ENCODE peak calls at places on chromosomes 6 and 20, in five cellular contexts. W is K562, R is A549, Y is GM12878, V is HepG2. Z is an unnamed sample.
A peak's percentile ranks its signal among the peaks of the same experiment; 100 is the strongest.

GRCh38 chr6:161161889-161162624 is 111.8 kb downstream of the AGPAT4 start:
- DNase-seq in W (no peak), R (no peak), Y (no peak), V (no peak), Z (no peak)

GRCh38 chr6:112141707-112142106 is 54.3 kb downstream of the FAM229B start:
- DNase-seq in Y (no peak), V (no peak), W (no peak), R (no peak), Z (no peak)

GRCh38 chr20:42179768-42180167 is 561.6 kb upstream of the CHD6 start:
- DNase-seq in W (peak; percentile 37), R (peak; percentile 8), V (no peak), Y (no peak), Z (peak; percentile 58)

GRCh38 chr6:148538251-148539190 is 195.9 kb downstream of the SASH1 start:
- DNase-seq in R (no peak), V (no peak), W (no peak), Y (no peak), Z (no peak)

GRCh38 chr6:122869437-122870024 is 80.5 kb downstream of the SMPDL3A start:
- DNase-seq in Y (no peak), W (peak; percentile 38), R (peak; percentile 57), V (peak; percentile 53), Z (peak; percentile 59)

GRCh38 chr6:80280258-80281010 is 174.0 kb downstream of the BCKDHB start:
- DNase-seq in Y (no peak), R (no peak), V (no peak), W (peak; percentile 55), Z (peak; percentile 6)

GRCh38 chr6:8180327-8181161 is 78.2 kb upstream of the EEF1E1 start:
- DNase-seq in W (no peak), R (no peak), V (no peak), Y (no peak), Z (peak; percentile 8)

GRCh38 chr20:60652615-60653014 is 599.4 kb upstream of the CDH4 start:
- DNase-seq in W (no peak), Y (no peak), R (no peak), V (no peak), Z (peak; percentile 89)

GRCh38 chr6:34144581-34145160 is 1.2 kb downstream of the GRM4 start:
- DNase-seq in R (no peak), V (no peak), Y (no peak), W (no peak), Z (no peak)

GRCh38 chr6:34146801-34147592 is 1.1 kb upstream of the GRM4 start:
- DNase-seq in Y (no peak), R (no peak), W (no peak), V (no peak), Z (no peak)

GRCh38 chr6:34146021-34146782 is at the start of gene GRM4:
- DNase-seq in R (no peak), Y (no peak), W (no peak), V (no peak), Z (peak; percentile 41)

GRCh38 chr6:34143884-34144580 is 1.9 kb downstream of the GRM4 start:
- DNase-seq in R (peak; percentile 58), W (peak; percentile 75), Y (no peak), V (peak; percentile 24), Z (peak; percentile 73)

GRCh38 chr6:34145161-34146020 is 496 bp downstream of the GRM4 start:
- DNase-seq in R (peak; percentile 37), V (no peak), W (peak; percentile 21), Y (no peak), Z (no peak)
- H3K4me3 ChIP-seq in R (peak overlapping the region; percentile 48), V (peak overlapping the region; percentile 49), W (no peak overlapping the region), Y (no peak overlapping the region), Z (no peak overlapping the region)

GRCh38 chr6:119879731-119880130 is 530.2 kb upstream of the MAN1A1 start:
- DNase-seq in V (no peak), W (no peak), Y (no peak), R (no peak), Z (no peak)

GRCh38 chr6:119881416-119881815 is 531.9 kb upstream of the MAN1A1 start:
- DNase-seq in R (no peak), V (no peak), Y (no peak), W (no peak), Z (no peak)

DNA sequence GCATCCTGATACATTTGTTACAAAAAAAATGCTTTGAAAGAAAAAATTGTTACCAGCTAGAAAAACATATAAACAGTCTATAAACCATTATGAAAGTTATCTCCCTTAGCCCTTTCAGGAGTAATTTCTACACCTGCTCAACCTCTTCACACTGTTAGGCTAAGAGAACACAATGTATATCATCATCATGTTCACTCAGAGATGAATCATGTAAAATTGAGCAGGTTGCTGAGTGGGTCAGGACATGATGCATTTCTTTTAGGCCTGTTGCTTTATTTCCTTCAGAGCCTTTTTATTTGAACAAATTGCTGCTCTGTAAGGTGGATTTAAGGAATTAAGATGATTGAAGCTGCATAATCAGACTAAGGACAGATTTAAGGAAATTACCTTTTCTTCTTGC is 531.3 kb upstream of the MAN1A1 start:
- DNase-seq in R (no peak), Y (no peak), V (no peak), W (no peak), Z (no peak)
- TF ChIP-seq MYC in R (no peak), Y (no peak), V (no peak), W (no peak), Z (no peak)

GRCh38 chr6:7169296-7169721 is 61.5 kb downstream of the RREB1 start:
- DNase-seq in W (no peak), R (no peak), Y (no peak), V (no peak), Z (peak; percentile 49)
- H3K4me3 ChIP-seq in W (no peak overlapping the region), R (no peak overlapping the region), Y (no peak overlapping the region), V (no peak overlapping the region), Z (no peak overlapping the region)

GRCh38 chr6:2072450-2072849 is 173.0 kb downstream of the GMDS start:
- DNase-seq in W (no peak), V (no peak), Y (no peak), R (no peak), Z (no peak)
- TF ChIP-seq MYC in W (no peak), V (no peak), Y (no peak), R (no peak), Z (no peak)

GRCh38 chr20:50642288-50642803 is 49.0 kb downstream of the RIPOR3 start:
- DNase-seq in R (peak; percentile 80), W (peak; percentile 50), Y (no peak), V (no peak), Z (peak; percentile 63)
- H3K4me3 ChIP-seq in R (no peak overlapping the region), W (no peak overlapping the region), Y (no peak overlapping the region), V (no peak overlapping the region), Z (no peak overlapping the region)

DNA sequence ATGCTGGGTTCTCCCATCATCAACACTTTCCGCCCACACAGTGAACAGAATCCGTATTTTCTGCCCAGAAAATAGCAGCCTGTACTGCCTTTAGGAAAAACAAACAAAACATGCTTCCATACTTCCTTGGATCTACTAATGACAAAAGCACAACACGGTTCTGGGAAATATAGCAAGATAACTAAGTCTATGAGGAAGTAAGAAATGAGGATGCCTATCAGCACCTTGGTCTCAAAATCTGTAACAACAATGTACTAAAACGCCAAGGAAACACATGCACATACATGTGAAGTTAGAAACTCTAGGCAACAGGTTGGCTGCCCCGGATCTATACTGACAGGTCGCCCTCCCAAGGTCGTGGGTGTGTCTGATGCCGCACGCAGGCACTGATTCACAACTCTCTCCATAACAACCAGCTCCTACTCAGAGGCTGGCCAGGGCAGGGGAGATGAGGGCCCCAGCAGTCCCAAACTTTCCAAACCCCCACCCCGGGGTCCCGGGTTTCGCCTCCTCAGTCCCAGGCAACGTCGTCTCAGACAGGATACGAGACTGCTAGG is 710 bp downstream of the BTBD9 start:
- DNase-seq in R (peak; percentile 31), V (peak; percentile 37), Y (no peak), W (peak; percentile 33), Z (peak; percentile 40)
- TF ChIP-seq MYC in R (no peak), V (no peak), Y (no peak), W (no peak), Z (no peak)

DNA sequence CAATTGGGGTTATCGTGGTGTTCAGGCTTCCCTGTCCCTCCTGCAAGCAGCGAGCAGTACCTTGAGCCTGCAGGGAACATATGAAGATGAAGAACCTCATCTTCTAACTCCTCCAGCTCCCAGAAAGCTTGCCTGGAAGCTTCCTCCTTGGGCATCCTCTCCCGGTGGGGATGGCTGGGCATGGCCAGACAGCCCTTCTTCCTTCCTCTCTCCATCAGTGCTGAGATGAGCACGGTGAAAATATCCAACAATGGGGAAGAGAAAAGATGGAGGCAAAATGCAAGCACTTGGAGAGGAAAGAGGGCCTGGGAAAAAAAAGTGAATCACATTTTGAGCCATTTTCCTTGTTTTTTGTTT is 107.7 kb upstream of the FOXA2 start:
- DNase-seq in R (no peak), V (no peak), Y (no peak), W (no peak), Z (no peak)
- H3K4me3 ChIP-seq in R (no peak overlapping the region), V (peak overlapping the region; percentile 58), Y (no peak overlapping the region), W (no peak overlapping the region), Z (no peak overlapping the region)

GRCh38 chr6:88403486-88403885 is 237.3 kb upstream of the CNR1 start:
- DNase-seq in Y (no peak), R (no peak), W (peak; percentile 13), V (no peak), Z (no peak)
- TF ChIP-seq MYC in Y (no peak), R (no peak), W (no peak), V (no peak), Z (no peak)

Z was measured in NB4.